ENCODE peak calls at places on chromosomes 3 and 15, in four cellular contexts. Q is heart right ventricle; L is HL-60; M is naive thymus-derived CD4-positive, alpha-beta T cell. A is an unnamed sample.

GRCh38 chr3:8020459-8020858 is 481.2 kb upstream of the LMCD1 start:
- DNase-seq in Q (no peak), L (no peak), M (no peak), A (no peak)

GRCh38 chr3:45317710-45318109 is 70.7 kb upstream of the LARS2 start:
- DNase-seq in Q (no peak), L (no peak), M (no peak), A (no peak)

GRCh38 chr3:174251696-174252095 is 607.4 kb upstream of the NAALADL2 start:
- DNase-seq in Q (no peak), L (no peak), M (no peak), A (no peak)

GRCh38 chr3:149934524-149934923 is 36.2 kb downstream of the PFN2 start:
- DNase-seq in Q (no peak), L (peak), M (no peak), A (peak)

GRCh38 chr3:66740260-66740659 is 239.4 kb upstream of the LRIG1 start:
- DNase-seq in Q (no peak), L (no peak), M (no peak), A (no peak)

GRCh38 chr3:115330406-115330805 is 183.3 kb upstream of the ZBTB20 start:
- DNase-seq in Q (no peak), L (no peak), M (no peak), A (no peak)

GRCh38 chr3:15356186-15356585 is 23.8 kb upstream of the SH3BP5 start:
- DNase-seq in Q (no peak), L (no peak), M (no peak), A (no peak)

GRCh38 chr3:106117490-106117858 is 248.7 kb upstream of the CBLB start:
- DNase-seq in Q (no peak), L (no peak), M (no peak), A (no peak)

GRCh38 chr3:124951511-124952390 is 17.2 kb upstream of the MUC13 start:
- DNase-seq in Q (no peak), L (no peak), M (no peak), A (peak)

DNA sequence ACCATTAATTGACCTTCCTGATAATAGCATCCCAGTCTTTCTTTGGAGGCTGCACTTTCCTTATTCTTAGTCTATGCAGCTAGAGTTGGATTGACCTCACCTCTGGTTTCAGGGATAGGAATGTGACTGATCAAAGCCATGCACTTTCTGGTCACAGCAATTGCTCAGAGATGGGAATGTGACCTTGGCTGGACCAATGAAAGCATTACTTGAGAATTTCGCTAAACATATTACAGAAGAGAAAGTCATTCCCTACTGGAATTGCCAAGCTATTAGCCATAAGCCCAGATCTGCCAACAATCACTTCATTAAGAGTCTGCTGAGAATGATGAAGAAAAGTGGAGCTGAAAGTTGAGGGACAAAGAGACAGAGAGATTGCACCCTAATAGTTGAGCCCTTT is 32.7 kb downstream of the RTP1 start:
- DNase-seq in Q (no peak), L (no peak), M (no peak), A (no peak)
- H3K4me3 ChIP-seq in Q (no peak), L (no peak), M (no peak), A (no peak)

DNA sequence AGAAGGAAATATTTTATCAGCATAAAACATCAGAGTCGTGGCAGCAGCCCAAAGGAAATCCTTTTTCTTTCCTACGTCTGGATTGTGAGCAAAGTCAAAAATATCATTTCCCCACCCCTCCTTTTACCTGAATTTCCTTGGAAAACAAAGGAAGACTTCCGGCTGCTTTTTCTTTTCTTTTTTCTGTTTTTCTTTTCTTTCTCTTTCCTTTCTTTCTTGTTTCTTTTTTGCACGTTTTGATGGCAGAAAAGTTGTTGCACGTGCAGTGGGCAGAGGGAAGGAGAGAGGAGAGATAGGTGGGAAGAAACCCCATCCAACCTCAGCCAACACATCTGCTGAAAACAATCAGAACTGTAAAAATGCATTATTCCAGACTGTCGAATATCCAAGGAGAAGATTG is 544 bp upstream of the MYO1E start:
- DNase-seq in Q (no peak), L (no peak), M (no peak), A (no peak)
- H3K4me3 ChIP-seq in Q (peak), L (peak), M (peak), A (peak)

DNA sequence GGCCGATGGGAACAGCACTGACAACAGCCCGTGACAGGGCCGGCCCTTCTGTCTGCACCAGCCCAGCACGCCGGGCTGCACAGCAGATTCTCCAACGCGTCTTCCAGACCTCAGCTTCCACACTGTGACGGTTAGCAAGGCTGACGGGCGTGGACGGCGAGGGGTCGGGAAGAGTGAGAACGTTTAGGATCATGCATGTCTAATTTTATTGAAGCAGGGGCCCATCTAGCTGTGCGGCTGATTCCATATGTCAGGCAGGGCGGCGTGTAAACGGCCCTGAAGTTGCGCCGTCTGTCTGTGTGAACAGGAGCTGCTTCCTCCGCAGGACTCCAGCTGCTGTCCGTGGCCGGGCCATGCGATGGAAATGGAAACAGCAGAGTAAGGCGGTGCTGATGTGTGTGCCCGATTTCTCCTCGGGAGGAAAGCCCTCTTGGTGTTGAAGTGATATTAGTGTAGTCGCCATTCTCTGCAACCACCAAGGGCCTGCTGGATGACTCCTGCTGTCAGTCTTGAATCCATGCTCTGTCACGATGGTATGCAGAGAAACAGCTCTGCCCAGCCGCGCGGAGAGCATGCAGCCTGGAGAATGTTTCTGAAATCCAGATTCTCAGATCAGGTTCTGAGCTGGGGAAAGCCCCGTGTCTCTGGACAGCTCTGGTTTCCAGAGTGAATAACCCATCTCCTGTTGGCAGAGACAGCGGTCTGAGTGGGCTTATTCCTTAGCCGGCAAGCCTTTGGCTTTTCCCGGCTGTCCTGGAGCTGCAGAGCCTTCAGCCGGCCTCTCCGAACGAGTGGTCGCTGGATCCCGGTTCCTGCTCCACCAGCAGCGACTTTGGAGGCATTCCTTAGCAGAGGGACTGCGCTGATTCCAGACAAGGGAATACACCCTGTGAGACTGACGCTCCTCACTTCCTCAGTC is 158.1 kb upstream of the UBE3A start:
- DNase-seq in Q (no peak), L (no peak), M (no peak), A (no peak)
- H3K4me3 ChIP-seq in Q (no peak), L (no peak), M (no peak), A (no peak)

DNA sequence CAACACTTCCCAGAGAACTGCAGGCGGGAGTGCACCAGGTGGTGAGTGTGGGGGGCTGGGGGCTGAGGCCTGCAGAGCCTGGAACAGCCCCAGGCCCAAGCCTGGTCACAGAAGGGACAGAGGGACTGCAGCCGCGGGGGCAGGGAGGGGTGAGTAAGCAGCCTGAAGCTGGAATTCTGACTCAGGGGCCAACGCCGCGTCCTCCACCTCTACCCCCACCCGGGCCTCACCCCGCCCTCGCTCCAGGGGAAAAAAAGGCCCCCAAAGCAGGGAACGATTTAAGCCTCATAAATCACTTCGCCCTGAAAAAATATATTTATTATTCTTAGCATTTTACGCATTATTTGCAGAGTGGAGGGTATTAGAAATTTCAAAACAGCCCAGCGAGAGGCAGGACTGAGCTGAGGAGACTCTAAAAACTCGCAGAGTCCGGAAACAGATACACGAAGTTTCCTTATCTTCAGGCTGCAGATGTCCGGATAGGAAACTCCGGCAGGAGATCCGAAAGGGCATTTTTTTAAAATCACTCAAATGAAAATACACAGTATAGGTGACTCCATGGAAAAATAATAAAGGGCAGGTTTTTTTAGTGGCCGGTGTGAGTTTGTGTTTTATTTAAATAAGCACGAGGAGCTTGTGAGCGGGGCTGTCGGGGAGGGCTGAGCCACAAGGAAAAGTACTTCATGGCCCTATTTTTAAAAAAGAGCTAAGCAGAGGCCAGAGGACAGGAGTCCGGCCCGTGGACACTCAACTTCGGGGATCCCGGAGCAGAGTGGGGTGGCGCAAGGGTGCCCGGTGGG is 9.9 kb downstream of the GATA2 start:
- DNase-seq in Q (peak), L (no peak), M (no peak), A (peak)
- H3K4me3 ChIP-seq in Q (peak), L (no peak), M (no peak), A (peak)

GRCh38 chr3:179258820-179259219 is 7.9 kb upstream of the KCNMB3 start:
- DNase-seq in Q (no peak), L (no peak), M (no peak), A (no peak)
- H3K4me3 ChIP-seq in Q (no peak), L (no peak), M (no peak), A (no peak)

DNA sequence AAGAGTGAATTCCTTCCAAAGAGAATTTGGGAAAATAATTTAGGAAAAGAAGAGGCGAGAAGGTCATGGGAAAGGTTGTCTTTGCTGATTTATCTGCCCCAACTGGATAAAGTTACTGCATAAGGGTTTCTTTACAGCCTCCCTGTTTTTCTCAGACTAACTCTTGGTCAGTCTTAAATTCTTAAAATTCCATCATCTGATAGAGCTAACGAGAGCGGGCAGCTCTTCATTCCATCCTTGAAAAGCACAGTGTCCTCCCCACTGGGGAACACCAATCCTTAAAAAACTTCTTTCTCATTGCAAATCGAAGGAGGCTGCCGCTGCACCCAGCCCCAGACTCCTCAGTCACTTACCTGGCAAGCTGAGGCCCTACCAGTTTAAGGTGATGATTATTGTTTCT is 107.2 kb downstream of the PGPEP1L start:
- DNase-seq in Q (no peak), L (no peak), M (no peak), A (peak)
- H3K4me3 ChIP-seq in Q (no peak), L (no peak), M (no peak), A (no peak)

GRCh38 chr3:138432576-138433240 is 1.7 kb upstream of the ESYT3 start:
- DNase-seq in Q (no peak), L (no peak), M (no peak), A (no peak)

GRCh38 chr3:138434875-138435772 is 708 bp downstream of the ESYT3 start:
- DNase-seq in Q (no peak), L (peak), M (no peak), A (no peak)

GRCh38 chr3:138435840-138436239 is 1.4 kb downstream of the ESYT3 start:
- DNase-seq in Q (no peak), L (no peak), M (no peak), A (no peak)

GRCh38 chr3:138434276-138434874 is at the start of gene ESYT3:
- DNase-seq in Q (peak), L (peak), M (peak), A (no peak)

GRCh38 chr3:138433892-138434275 is 532 bp upstream of the ESYT3 start:
- DNase-seq in Q (no peak), L (no peak), M (no peak), A (no peak)
- H3K4me3 ChIP-seq in Q (peak), L (no peak), M (no peak), A (no peak)

A was measured in BJ.